ENCODE peak calls at places on chromosomes 3 and 15, in nine cellular contexts. Q is ELR; D is lung; H is kidney; I is effector memory CD4-positive, alpha-beta T cell; C is NCI-H2227 treated with DMSO at 0.1 percent for 48 hours; B is HFFc6; M is CD8-positive, alpha-beta T cell; X is germinal center. F is an unnamed sample.

GRCh38 chr3:38458796-38459498 is 5.3 kb downstream of the ACVR2B start:
- DNase-seq in Q (no peak), I (no peak), C (no peak), X (no peak), B (no peak), M (no peak), D (peak), H (peak), F (no peak)

GRCh38 chr3:4785551-4785950 is 193.7 kb upstream of the BHLHE40 start:
- DNase-seq in D (no peak), C (no peak), B (no peak), H (no peak), M (no peak), I (no peak), Q (no peak), X (no peak), F (no peak)

GRCh38 chr3:80227216-80227615 is 459.4 kb upstream of the ROBO1 start:
- DNase-seq in Q (peak), H (no peak), X (no peak), B (no peak), I (no peak), C (no peak), D (no peak), M (no peak), F (no peak)

GRCh38 chr3:50095352-50095998 is 6.8 kb downstream of the RBM5 start:
- DNase-seq in H (no peak), M (no peak), X (no peak), Q (no peak), D (no peak), B (no peak), I (no peak), C (no peak), F (no peak)

GRCh38 chr3:129224984-129225393 is 24.4 kb upstream of the COPG1 start:
- DNase-seq in X (no peak), I (no peak), Q (peak), M (no peak), C (no peak), D (peak), H (peak), B (peak), F (peak)

GRCh38 chr15:43873651-43874050 is 46.8 kb downstream of the WDR76 start:
- DNase-seq in X (no peak), C (no peak), M (no peak), D (no peak), H (no peak), I (no peak), Q (no peak), B (no peak), F (no peak)

GRCh38 chr3:157248590-157249425 is 88.9 kb upstream of the CCNL1 start:
- DNase-seq in I (no peak), X (no peak), C (no peak), D (no peak), B (peak), H (no peak), Q (peak), M (no peak), F (peak)

GRCh38 chr3:179067839-179068238 is 3.8 kb downstream of the ZMAT3 start:
- DNase-seq in B (no peak), I (no peak), Q (no peak), H (no peak), C (no peak), M (no peak), D (no peak), X (no peak), F (no peak)

GRCh38 chr3:156646958-156647357 is 27.4 kb upstream of the TIPARP start:
- DNase-seq in Q (no peak), X (no peak), M (no peak), B (no peak), C (no peak), H (no peak), D (no peak), I (no peak), F (no peak)